ENCODE peak calls at places on chromosomes 13 and 19, in four cellular contexts. One of them, this sample, is unnamed.

GRCh38 chr13:51776179-51776578 is 27.8 kb downstream of the DHRS12 start:
- DNase-seq in neuronal stem cell: no peak
- DNase-seq in H1: no peak
- DNase-seq in trophoblast cell: no peak
- DNase-seq in this sample: no peak

GRCh38 chr13:36275190-36276002 is 22.2 kb downstream of the CCDC169 start:
- DNase-seq in neuronal stem cell: peak; percentile 27
- DNase-seq in H1: no peak
- DNase-seq in trophoblast cell: peak; percentile 31
- DNase-seq in this sample: peak; percentile 60

GRCh38 chr13:90300015-90300414 is 1047.5 kb upstream of the MIR17HG start:
- DNase-seq in neuronal stem cell: no peak
- DNase-seq in H1: no peak
- DNase-seq in trophoblast cell: no peak
- DNase-seq in this sample: no peak

GRCh38 chr13:46542833-46543232 is 10.1 kb upstream of the LRCH1 start:
- DNase-seq in neuronal stem cell: no peak
- DNase-seq in H1: no peak
- DNase-seq in trophoblast cell: no peak
- DNase-seq in this sample: no peak

GRCh38 chr13:46389985-46390384 is 2.9 kb upstream of the RUBCNL start:
- DNase-seq in neuronal stem cell: no peak
- DNase-seq in H1: no peak
- DNase-seq in trophoblast cell: no peak
- DNase-seq in this sample: no peak

GRCh38 chr19:45069056-45069455 is 7.2 kb downstream of the ZNF296 start:
- DNase-seq in neuronal stem cell: no peak
- DNase-seq in H1: no peak
- DNase-seq in trophoblast cell: no peak
- DNase-seq in this sample: peak; percentile 17

GRCh38 chr19:3094638-3095374 is 644 bp downstream of the GNA11 start:
- DNase-seq in neuronal stem cell: no peak
- DNase-seq in H1: no peak
- DNase-seq in trophoblast cell: no peak
- DNase-seq in this sample: peak; percentile 29

GRCh38 chr19:16445238-16446107 is 26.3 kb downstream of the EPS15L1 start:
- DNase-seq in neuronal stem cell: no peak
- DNase-seq in H1: no peak
- DNase-seq in trophoblast cell: peak; percentile 68
- DNase-seq in this sample: peak; percentile 62

GRCh38 chr19:42325896-42326771 is 699 bp downstream of the MEGF8 start:
- DNase-seq in neuronal stem cell: no peak
- DNase-seq in H1: no peak
- DNase-seq in trophoblast cell: no peak
- DNase-seq in this sample: no peak

GRCh38 chr19:2613507-2614295 is 88.8 kb downstream of the GNG7 start:
- DNase-seq in neuronal stem cell: no peak
- DNase-seq in H1: peak; percentile 83
- DNase-seq in trophoblast cell: no peak
- DNase-seq in this sample: peak; percentile 45

GRCh38 chr19:44720945-44721344 is 22.0 kb downstream of the CEACAM16 start:
- DNase-seq in neuronal stem cell: no peak
- DNase-seq in H1: no peak
- DNase-seq in trophoblast cell: peak; percentile 81
- DNase-seq in this sample: no peak

GRCh38 chr19:51647318-51647717 is 693 bp upstream of the SIGLEC14 start:
- DNase-seq in neuronal stem cell: no peak
- DNase-seq in H1: no peak
- DNase-seq in trophoblast cell: no peak
- DNase-seq in this sample: no peak
- H3K4me3 ChIP-seq in neuronal stem cell: no peak overlapping the region
- H3K4me3 ChIP-seq in H1: no peak overlapping the region
- H3K4me3 ChIP-seq in trophoblast cell: no peak overlapping the region
- H3K4me3 ChIP-seq in this sample: no peak overlapping the region

GRCh38 chr13:98293570-98294142 is 116.6 kb upstream of the RNF113B start:
- DNase-seq in neuronal stem cell: no peak
- DNase-seq in H1: no peak
- DNase-seq in trophoblast cell: peak; percentile 17
- DNase-seq in this sample: no peak

GRCh38 chr13:98297043-98297442 is 120.0 kb upstream of the RNF113B start:
- DNase-seq in neuronal stem cell: no peak
- DNase-seq in H1: no peak
- DNase-seq in trophoblast cell: no peak
- DNase-seq in this sample: no peak

GRCh38 chr13:98293103-98293502 is 116.0 kb upstream of the RNF113B start:
- DNase-seq in neuronal stem cell: no peak
- DNase-seq in H1: no peak
- DNase-seq in trophoblast cell: peak; percentile 63
- DNase-seq in this sample: no peak

GRCh38 chr13:98298599-98298998 is 121.5 kb upstream of the RNF113B start:
- DNase-seq in neuronal stem cell: no peak
- DNase-seq in H1: no peak
- DNase-seq in trophoblast cell: no peak
- DNase-seq in this sample: no peak

DNA sequence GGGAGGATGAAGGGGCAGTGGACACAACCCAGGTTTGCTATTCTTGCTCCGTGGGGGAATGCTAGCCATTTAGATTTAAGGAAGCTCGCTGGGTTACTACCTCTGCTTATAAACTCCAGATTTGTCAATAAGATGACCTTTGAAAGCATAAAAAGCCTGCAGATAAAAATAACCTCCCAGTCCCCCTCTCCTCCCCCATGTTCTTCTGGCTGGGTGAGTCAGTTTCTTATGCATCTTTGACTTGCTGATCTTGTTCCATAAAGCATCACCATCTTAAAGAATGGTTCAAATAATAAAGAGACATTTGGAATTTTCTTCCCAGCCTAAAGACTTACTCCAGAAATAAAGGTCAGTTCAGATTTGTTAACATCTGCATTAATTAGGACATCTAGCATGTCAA is 118.3 kb upstream of the RNF113B start:
- DNase-seq in neuronal stem cell: no peak
- DNase-seq in H1: no peak
- DNase-seq in trophoblast cell: no peak
- DNase-seq in this sample: peak; percentile 69
- H3K23ac ChIP-seq in neuronal stem cell: no peak overlapping the region
- H3K23ac ChIP-seq in H1: no peak overlapping the region
- H3K23ac ChIP-seq in trophoblast cell: no peak overlapping the region
- H3K23ac ChIP-seq in this sample: no peak overlapping the region

GRCh38 chr19:38684078-38684861 is 36.8 kb downstream of the ACTN4 start:
- DNase-seq in neuronal stem cell: no peak
- DNase-seq in H1: no peak
- DNase-seq in trophoblast cell: peak; percentile 73
- DNase-seq in this sample: peak; percentile 94

GRCh38 chr19:38684862-38685665 is 37.6 kb downstream of the ACTN4 start:
- DNase-seq in neuronal stem cell: no peak
- DNase-seq in H1: no peak
- DNase-seq in trophoblast cell: no peak
- DNase-seq in this sample: no peak

GRCh38 chr19:38687837-38688378 is 40.5 kb downstream of the ACTN4 start:
- DNase-seq in neuronal stem cell: no peak
- DNase-seq in H1: no peak
- DNase-seq in trophoblast cell: no peak
- DNase-seq in this sample: no peak

GRCh38 chr19:38686530-38686888 is 39.1 kb downstream of the ACTN4 start:
- DNase-seq in neuronal stem cell: no peak
- DNase-seq in H1: no peak
- DNase-seq in trophoblast cell: no peak
- DNase-seq in this sample: no peak

DNA sequence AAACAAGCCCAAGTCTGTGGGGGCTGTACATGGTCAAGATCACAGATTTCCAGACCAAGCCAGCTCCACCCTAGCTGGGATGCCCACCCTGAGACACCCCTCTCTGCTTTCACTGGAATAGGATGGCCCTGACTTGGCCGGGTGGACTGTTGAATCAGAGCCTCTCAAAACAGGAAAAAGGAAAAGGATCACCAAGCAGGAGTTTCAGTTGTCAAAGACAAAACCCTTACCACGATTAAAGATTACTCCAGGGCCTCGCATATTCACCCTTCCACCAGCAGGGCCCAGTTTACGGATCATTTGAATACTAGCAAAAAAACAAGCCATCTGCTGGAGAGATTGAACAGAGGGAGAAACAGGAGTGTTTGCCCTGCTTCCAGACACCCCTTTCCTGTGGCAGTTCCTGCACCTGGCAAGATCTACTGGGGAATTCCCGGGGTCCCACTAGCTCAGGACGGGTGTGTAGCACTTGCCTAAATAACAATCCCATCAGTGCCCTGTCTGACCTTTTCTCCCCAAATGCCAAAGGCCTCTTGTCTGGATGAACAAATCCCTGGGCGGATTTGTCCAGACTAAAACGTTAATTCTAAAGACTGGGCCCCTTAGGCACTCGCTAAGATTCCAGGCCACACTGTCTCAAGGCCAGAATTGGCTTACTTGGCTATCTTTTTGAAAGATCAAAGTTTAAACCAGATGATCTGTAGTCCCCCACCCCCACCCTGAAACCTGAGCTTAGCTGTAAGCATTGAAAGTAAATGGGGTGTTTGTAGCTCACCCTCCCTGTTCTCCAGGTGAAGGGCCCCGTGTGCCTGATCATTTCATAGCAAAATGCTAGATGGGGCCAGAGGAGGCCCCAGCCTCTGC is 38.4 kb downstream of the ACTN4 start:
- DNase-seq in neuronal stem cell: no peak
- DNase-seq in H1: peak; percentile 63
- DNase-seq in trophoblast cell: no peak
- DNase-seq in this sample: peak; percentile 87
- H2BK12ac ChIP-seq in neuronal stem cell: no peak overlapping the region
- H2BK12ac ChIP-seq in H1: peak overlapping the region; percentile 86
- H2BK12ac ChIP-seq in trophoblast cell: peak overlapping the region; percentile 97
- H2BK12ac ChIP-seq in this sample: peak overlapping the region; percentile 96

GRCh38 chr13:112042496-112042895 is 24.5 kb upstream of the SOX1 start:
- DNase-seq in neuronal stem cell: no peak
- DNase-seq in H1: no peak
- DNase-seq in trophoblast cell: no peak
- DNase-seq in this sample: no peak
- H3K4me3 ChIP-seq in neuronal stem cell: no peak overlapping the region
- H3K4me3 ChIP-seq in H1: no peak overlapping the region
- H3K4me3 ChIP-seq in trophoblast cell: no peak overlapping the region
- H3K4me3 ChIP-seq in this sample: no peak overlapping the region

GRCh38 chr13:97977376-97977705 is 23.9 kb downstream of the IPO5 start:
- DNase-seq in neuronal stem cell: no peak
- DNase-seq in H1: no peak
- DNase-seq in trophoblast cell: no peak
- DNase-seq in this sample: peak; percentile 40
- H3K23ac ChIP-seq in neuronal stem cell: no peak overlapping the region
- H3K23ac ChIP-seq in H1: no peak overlapping the region
- H3K23ac ChIP-seq in trophoblast cell: no peak overlapping the region
- H3K23ac ChIP-seq in this sample: no peak overlapping the region

GRCh38 chr19:46134527-46134926 is 10.0 kb upstream of the IGFL3 start:
- DNase-seq in neuronal stem cell: no peak
- DNase-seq in H1: no peak
- DNase-seq in trophoblast cell: peak; percentile 47
- DNase-seq in this sample: peak; percentile 55
- H2BK12ac ChIP-seq in neuronal stem cell: peak overlapping the region; percentile 97
- H2BK12ac ChIP-seq in H1: peak overlapping the region; percentile 98
- H2BK12ac ChIP-seq in trophoblast cell: peak overlapping the region; percentile 62
- H2BK12ac ChIP-seq in this sample: peak overlapping the region; percentile 95

GRCh38 chr19:821228-821975 is at the start of gene PLPPR3:
- DNase-seq in neuronal stem cell: no peak
- DNase-seq in H1: peak; percentile 75
- DNase-seq in trophoblast cell: no peak
- DNase-seq in this sample: no peak
- H3K4me3 ChIP-seq in neuronal stem cell: peak within 1 kb of the TSS; percentile 98
- H3K4me3 ChIP-seq in H1: peak within 1 kb of the TSS; percentile 49
- H3K4me3 ChIP-seq in trophoblast cell: peak within 1 kb of the TSS; percentile 70
- H3K4me3 ChIP-seq in this sample: peak within 1 kb of the TSS; percentile 70

GRCh38 chr13:49219647-49220034 is 497 bp upstream of the MLNR start:
- DNase-seq in neuronal stem cell: no peak
- DNase-seq in H1: no peak
- DNase-seq in trophoblast cell: no peak
- DNase-seq in this sample: no peak

GRCh38 chr13:49220035-49220855 is at the start of gene MLNR:
- DNase-seq in neuronal stem cell: peak; percentile 35
- DNase-seq in H1: peak; percentile 81
- DNase-seq in trophoblast cell: no peak
- DNase-seq in this sample: peak; percentile 29

GRCh38 chr13:49220856-49221614 is 897 bp downstream of the MLNR start:
- DNase-seq in neuronal stem cell: no peak
- DNase-seq in H1: peak; percentile 73
- DNase-seq in trophoblast cell: no peak
- DNase-seq in this sample: no peak

GRCh38 chr13:49226613-49227012 is 6.5 kb downstream of the MLNR start:
- DNase-seq in neuronal stem cell: no peak
- DNase-seq in H1: no peak
- DNase-seq in trophoblast cell: no peak
- DNase-seq in this sample: no peak

GRCh38 chr13:49225358-49226042 is 5.4 kb downstream of the MLNR start:
- DNase-seq in neuronal stem cell: no peak
- DNase-seq in H1: no peak
- DNase-seq in trophoblast cell: no peak
- DNase-seq in this sample: no peak
- H3K23ac ChIP-seq in neuronal stem cell: no peak overlapping the region
- H3K23ac ChIP-seq in H1: no peak overlapping the region
- H3K23ac ChIP-seq in trophoblast cell: no peak overlapping the region
- H3K23ac ChIP-seq in this sample: no peak overlapping the region

GRCh38 chr13:106492576-106493323 is 42.7 kb downstream of the EFNB2 start:
- DNase-seq in neuronal stem cell: no peak
- DNase-seq in H1: no peak
- DNase-seq in trophoblast cell: no peak
- DNase-seq in this sample: no peak

GRCh38 chr13:106490887-106491321 is 44.6 kb downstream of the EFNB2 start:
- DNase-seq in neuronal stem cell: no peak
- DNase-seq in H1: no peak
- DNase-seq in trophoblast cell: no peak
- DNase-seq in this sample: no peak

GRCh38 chr13:106491463-106491862 is 44.0 kb downstream of the EFNB2 start:
- DNase-seq in neuronal stem cell: no peak
- DNase-seq in H1: no peak
- DNase-seq in trophoblast cell: no peak
- DNase-seq in this sample: no peak

GRCh38 chr13:106491928-106492327 is 43.5 kb downstream of the EFNB2 start:
- DNase-seq in neuronal stem cell: no peak
- DNase-seq in H1: no peak
- DNase-seq in trophoblast cell: no peak
- DNase-seq in this sample: no peak

DNA sequence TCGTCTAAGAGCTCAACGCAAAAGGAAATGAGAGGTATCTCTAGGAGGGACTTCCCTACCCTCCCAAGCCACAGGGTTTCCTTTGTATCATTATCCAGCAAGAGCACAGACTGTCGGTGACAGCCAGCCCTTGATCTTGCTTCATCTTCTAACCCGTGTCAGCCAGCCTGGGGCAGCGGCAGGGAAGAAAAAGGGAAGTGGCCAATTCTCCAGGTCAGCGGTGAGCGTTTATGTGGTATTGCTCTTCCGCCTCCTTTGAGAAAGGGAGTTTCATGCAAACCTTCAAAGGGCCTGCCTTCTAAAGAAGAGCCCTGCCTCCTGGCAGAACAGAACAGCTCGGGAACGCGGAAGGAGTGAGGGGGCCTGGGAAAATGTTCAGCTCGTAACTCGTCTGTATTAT is 41.9 kb downstream of the EFNB2 start:
- DNase-seq in neuronal stem cell: no peak
- DNase-seq in H1: no peak
- DNase-seq in trophoblast cell: no peak
- DNase-seq in this sample: no peak
- H2BK12ac ChIP-seq in neuronal stem cell: no peak overlapping the region
- H2BK12ac ChIP-seq in H1: no peak overlapping the region
- H2BK12ac ChIP-seq in trophoblast cell: no peak overlapping the region
- H2BK12ac ChIP-seq in this sample: no peak overlapping the region